ENCODE peak calls at places on chromosome 6, in ten cellular contexts. X is adipocyte; R is K562; E is CD8-positive, alpha-beta T cell; C is colonic mucosa; V is PC-3; F is lower lobe of right lung; O is Peyer's patch; P is adrenal gland; N is fibroblast of mammary gland. Q is an unnamed sample.

GRCh38 chr6:10595731-10596664 is 74.8 kb downstream of the GCNT2 start:
- DNase-seq in R (no peak), V (peak; percentile 72), N (no peak), O (no peak), E (no peak), F (no peak), P (no peak), X (no peak), C (no peak), Q (no peak)

GRCh38 chr6:161677188-161677587 is 403.3 kb upstream of the AGPAT4 start:
- DNase-seq in P (no peak), E (no peak), C (no peak), V (no peak), N (no peak), X (no peak), F (no peak), O (no peak), R (no peak), Q (no peak)

GRCh38 chr6:120354452-120355098 is 979.7 kb downstream of the TBC1D32 start:
- DNase-seq in O (no peak), P (no peak), E (no peak), C (no peak), X (no peak), R (no peak), V (peak; percentile 74), F (no peak), N (peak; percentile 69), Q (no peak)

GRCh38 chr6:6856538-6857523 is 250.9 kb upstream of the RREB1 start:
- DNase-seq in F (peak; percentile 83), C (peak; percentile 79), V (peak; percentile 98), N (peak; percentile 57), O (peak; percentile 69), P (peak; percentile 67), X (peak; percentile 5), E (peak; percentile 14), R (no peak), Q (no peak)

GRCh38 chr6:160128125-160128683 is 6.6 kb downstream of the SLC22A1 start:
- DNase-seq in F (no peak), P (no peak), O (no peak), N (no peak), R (no peak), C (no peak), E (no peak), X (no peak), V (no peak), Q (no peak)

GRCh38 chr6:134802426-134803058 is 147.4 kb downstream of the ALDH8A1 start:
- DNase-seq in C (no peak), P (no peak), V (peak; percentile 22), E (no peak), N (no peak), X (no peak), R (no peak), F (no peak), O (no peak), Q (no peak)

GRCh38 chr6:134029495-134030455 is 22.6 kb downstream of the SLC2A12 start:
- DNase-seq in F (no peak), R (peak; percentile 19), O (no peak), N (peak; percentile 63), E (no peak), V (peak; percentile 69), C (no peak), X (peak; percentile 31), P (no peak), Q (peak; percentile 62)

GRCh38 chr6:42599558-42599957 is 35.7 kb downstream of the UBR2 start:
- DNase-seq in C (no peak), N (no peak), E (no peak), O (no peak), V (no peak), R (no peak), X (no peak), F (no peak), P (no peak), Q (no peak)

GRCh38 chr6:108839068-108839467 is 9.2 kb upstream of the ARMC2 start:
- DNase-seq in P (no peak), C (no peak), F (no peak), V (no peak), N (no peak), E (no peak), X (no peak), O (no peak), R (no peak), Q (no peak)

GRCh38 chr6:108835218-108835850 is 12.9 kb upstream of the ARMC2 start:
- DNase-seq in E (peak; percentile 85), R (peak; percentile 77), F (peak; percentile 91), N (peak; percentile 80), V (peak; percentile 78), P (peak; percentile 81), C (peak; percentile 88), O (peak; percentile 88), X (peak; percentile 92), Q (peak; percentile 26)

GRCh38 chr6:108836061-108836460 is 12.2 kb upstream of the ARMC2 start:
- DNase-seq in C (no peak), F (no peak), O (no peak), V (no peak), N (peak; percentile 34), P (no peak), X (no peak), E (no peak), R (no peak), Q (no peak)

GRCh38 chr6:108838101-108838717 is 10.0 kb upstream of the ARMC2 start:
- DNase-seq in E (no peak), N (peak; percentile 20), X (no peak), O (no peak), R (no peak), F (peak; percentile 72), P (no peak), V (peak; percentile 14), C (no peak), Q (no peak)

GRCh38 chr6:108837236-108837971 is 10.8 kb upstream of the ARMC2 start:
- DNase-seq in E (no peak), O (no peak), R (no peak), F (no peak), V (peak; percentile 4), N (no peak), P (no peak), X (no peak), C (no peak), Q (no peak)
- H3K4me3 ChIP-seq in E (no peak overlapping the region), O (no peak overlapping the region), R (no peak overlapping the region), F (no peak overlapping the region), V (no peak overlapping the region), N (no peak overlapping the region), P (no peak overlapping the region), X (no peak overlapping the region), C (no peak overlapping the region), Q (no peak overlapping the region)

GRCh38 chr6:14787274-14787673 is 458.6 kb upstream of the JARID2 start:
- DNase-seq in O (no peak), P (no peak), C (no peak), R (no peak), V (no peak), E (no peak), X (no peak), N (no peak), F (no peak), Q (no peak)

GRCh38 chr6:14786455-14786854 is 459.4 kb upstream of the JARID2 start:
- DNase-seq in P (no peak), V (no peak), O (no peak), C (no peak), F (no peak), E (no peak), N (no peak), X (no peak), R (no peak), Q (no peak)

GRCh38 chr6:14786008-14786407 is 459.9 kb upstream of the JARID2 start:
- DNase-seq in N (no peak), V (no peak), O (no peak), P (no peak), X (no peak), E (no peak), R (no peak), F (no peak), C (no peak), Q (no peak)

GRCh38 chr6:14783594-14783993 is 462.3 kb upstream of the JARID2 start:
- DNase-seq in N (no peak), X (no peak), C (no peak), R (no peak), P (no peak), F (no peak), V (no peak), E (no peak), O (no peak), Q (no peak)

GRCh38 chr6:14784596-14785360 is 461.1 kb upstream of the JARID2 start:
- DNase-seq in V (no peak), E (no peak), F (no peak), C (no peak), N (no peak), P (no peak), R (no peak), X (no peak), O (no peak), Q (no peak)
- H3K4me3 ChIP-seq in V (no peak overlapping the region), E (no peak overlapping the region), F (no peak overlapping the region), C (no peak overlapping the region), N (no peak overlapping the region), P (no peak overlapping the region), R (no peak overlapping the region), X (no peak overlapping the region), O (no peak overlapping the region), Q (no peak overlapping the region)

GRCh38 chr6:165653196-165653595 is 9.8 kb downstream of the PDE10A start:
- DNase-seq in F (no peak), C (no peak), P (no peak), R (no peak), E (no peak), N (no peak), V (no peak), X (no peak), O (no peak), Q (no peak)
- H3K4me3 ChIP-seq in F (no peak overlapping the region), C (no peak overlapping the region), P (no peak overlapping the region), R (no peak overlapping the region), E (no peak overlapping the region), N (no peak overlapping the region), V (no peak overlapping the region), X (no peak overlapping the region), O (no peak overlapping the region), Q (no peak overlapping the region)

GRCh38 chr6:71394001-71394432 is 105.4 kb downstream of the OGFRL1 start:
- DNase-seq in E (no peak), F (no peak), C (no peak), V (peak; percentile 50), X (peak; percentile 63), O (no peak), N (peak; percentile 59), P (no peak), R (no peak), Q (no peak)

GRCh38 chr6:71395731-71396409 is 107.3 kb downstream of the OGFRL1 start:
- DNase-seq in E (no peak), O (no peak), V (no peak), F (no peak), X (no peak), R (no peak), C (no peak), P (no peak), N (no peak), Q (no peak)

GRCh38 chr6:71391126-71391525 is 102.5 kb downstream of the OGFRL1 start:
- DNase-seq in E (no peak), N (no peak), O (no peak), X (no peak), C (no peak), V (no peak), P (no peak), R (no peak), F (no peak), Q (no peak)

GRCh38 chr6:71392286-71392685 is 103.7 kb downstream of the OGFRL1 start:
- DNase-seq in N (peak; percentile 26), E (no peak), P (no peak), C (no peak), R (no peak), F (no peak), V (no peak), X (no peak), O (no peak), Q (no peak)

DNA sequence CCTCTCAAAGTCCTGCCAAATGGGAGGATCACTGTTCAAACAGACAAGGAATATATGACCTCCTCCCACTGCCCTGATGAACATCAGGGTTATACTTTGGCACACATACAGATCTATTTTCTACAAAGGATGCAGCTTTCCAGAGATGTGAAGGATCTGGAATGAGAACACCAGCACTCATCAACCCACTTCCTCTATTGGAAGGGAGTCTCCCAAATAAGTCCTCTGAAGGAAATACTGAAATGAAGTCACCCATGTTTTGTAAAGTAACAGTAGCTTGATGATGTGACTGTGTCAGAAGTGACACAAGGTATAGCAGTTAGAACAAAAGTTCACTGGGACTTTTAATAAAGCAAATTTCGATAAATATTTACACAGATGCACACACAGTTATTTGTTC is 104.9 kb downstream of the OGFRL1 start:
- DNase-seq in F (no peak), V (peak; percentile 61), E (no peak), X (no peak), C (no peak), N (peak; percentile 66), R (no peak), P (no peak), O (no peak), Q (no peak)
- H3K4me3 ChIP-seq in F (no peak overlapping the region), V (no peak overlapping the region), E (no peak overlapping the region), X (peak overlapping the region; percentile 64), C (no peak overlapping the region), N (no peak overlapping the region), R (no peak overlapping the region), P (no peak overlapping the region), O (no peak overlapping the region), Q (no peak overlapping the region)